ENCODE peak calls at places on chromosomes 12 and 14, in eight cellular contexts. T is H1, P is SK-N-SH, W is A549, Q is stomach, A is suprapubic skin, X is transverse colon, K is tibial nerve. M is an unnamed sample.

GRCh38 chr12:78580296-78580695 is 284.3 kb upstream of the SYT1 start:
- DNase-seq in T (no peak), P (no peak), W (no peak), Q (no peak), A (no peak), X (no peak), K (no peak), M (no peak)

GRCh38 chr14:76772300-76773187 is 11.3 kb downstream of the VASH1 start:
- DNase-seq in T (peak), P (no peak), W (no peak), Q (no peak), A (peak), X (peak), K (no peak), M (peak)

GRCh38 chr12:46983959-46984833 is 95.2 kb upstream of the PCED1B start:
- DNase-seq in T (peak), P (peak), W (peak), Q (no peak), A (no peak), X (peak), K (no peak), M (no peak)

GRCh38 chr14:71703477-71703876 is 228.8 kb upstream of the RGS6 start:
- DNase-seq in T (no peak), P (no peak), W (no peak), Q (no peak), A (no peak), X (no peak), K (no peak), M (no peak)

GRCh38 chr12:45553204-45553603 is 176.3 kb upstream of the ARID2 start:
- DNase-seq in T (no peak), P (no peak), W (no peak), Q (no peak), A (no peak), X (no peak), K (no peak), M (no peak)

GRCh38 chr12:94001691-94002090 is 146.7 kb upstream of the PLXNC1 start:
- DNase-seq in T (no peak), P (no peak), W (no peak), Q (no peak), A (no peak), X (no peak), K (no peak), M (no peak)

GRCh38 chr14:105581551-105582341 is 55.4 kb downstream of the TMEM121 start:
- DNase-seq in T (no peak), P (no peak), W (no peak), Q (no peak), A (no peak), X (peak), K (no peak), M (peak)

GRCh38 chr12:109201496-109201885 is 85.1 kb downstream of the ACACB start:
- DNase-seq in T (no peak), P (no peak), W (no peak), Q (no peak), A (no peak), X (no peak), K (no peak), M (no peak)

GRCh38 chr14:56816575-56817391 is 6.5 kb upstream of the OTX2 start:
- DNase-seq in T (peak), P (no peak), W (no peak), Q (no peak), A (no peak), X (no peak), K (no peak), M (no peak)

GRCh38 chr14:54754623-54755386 is 147.8 kb downstream of the GCH1 start:
- DNase-seq in T (no peak), P (no peak), W (no peak), Q (no peak), A (no peak), X (no peak), K (no peak), M (no peak)

GRCh38 chr14:36915089-36915488 is 253.4 kb downstream of the PAX9 start:
- DNase-seq in T (no peak), P (no peak), W (no peak), Q (no peak), A (no peak), X (no peak), K (no peak), M (no peak)

GRCh38 chr12:22974865-22975264 is 349.9 kb downstream of the ETNK1 start:
- DNase-seq in T (no peak), P (no peak), W (peak), Q (no peak), A (no peak), X (no peak), K (no peak), M (no peak)

DNA sequence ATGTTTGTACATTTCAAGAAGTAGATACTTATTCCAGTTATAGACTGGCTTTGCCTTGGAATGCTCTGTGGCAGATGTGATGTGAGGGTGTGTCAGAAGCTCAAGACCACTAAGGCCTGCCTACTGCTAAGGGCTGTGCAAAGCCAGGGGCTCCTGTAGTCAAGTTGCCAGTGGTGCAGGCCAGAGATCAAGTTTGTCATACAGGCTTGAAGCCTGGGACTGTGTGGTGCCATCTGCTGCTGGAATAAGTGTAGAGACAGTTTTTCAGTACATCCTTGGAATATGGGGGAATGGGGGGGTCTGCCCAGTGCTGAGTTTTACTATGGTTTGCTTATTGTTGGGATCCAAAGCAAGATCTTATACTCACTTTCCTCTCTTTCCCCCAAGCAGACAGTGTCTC is 649.9 kb upstream of the FOXG1 start:
- DNase-seq in T (no peak), P (no peak), W (no peak), Q (no peak), A (no peak), X (no peak), K (no peak), M (no peak)
- TF ChIP-seq EP300 in T (no peak), P (no peak), W (no peak), Q (no peak), A (no peak), X (no peak), K (no peak), M (no peak)

GRCh38 chr14:102602421-102603292 is 10.2 kb downstream of the RCOR1 start:
- DNase-seq in T (no peak), P (no peak), W (no peak), Q (no peak), A (no peak), X (no peak), K (no peak), M (no peak)

GRCh38 chr14:102604183-102604582 is 11.7 kb downstream of the RCOR1 start:
- DNase-seq in T (no peak), P (no peak), W (no peak), Q (no peak), A (no peak), X (no peak), K (no peak), M (no peak)

GRCh38 chr14:102605026-102605425 is 12.6 kb downstream of the RCOR1 start:
- DNase-seq in T (no peak), P (no peak), W (no peak), Q (no peak), A (no peak), X (no peak), K (no peak), M (no peak)

GRCh38 chr14:102601378-102601925 is 9.0 kb downstream of the RCOR1 start:
- DNase-seq in T (no peak), P (no peak), W (no peak), Q (no peak), A (no peak), X (no peak), K (no peak), M (no peak)

DNA sequence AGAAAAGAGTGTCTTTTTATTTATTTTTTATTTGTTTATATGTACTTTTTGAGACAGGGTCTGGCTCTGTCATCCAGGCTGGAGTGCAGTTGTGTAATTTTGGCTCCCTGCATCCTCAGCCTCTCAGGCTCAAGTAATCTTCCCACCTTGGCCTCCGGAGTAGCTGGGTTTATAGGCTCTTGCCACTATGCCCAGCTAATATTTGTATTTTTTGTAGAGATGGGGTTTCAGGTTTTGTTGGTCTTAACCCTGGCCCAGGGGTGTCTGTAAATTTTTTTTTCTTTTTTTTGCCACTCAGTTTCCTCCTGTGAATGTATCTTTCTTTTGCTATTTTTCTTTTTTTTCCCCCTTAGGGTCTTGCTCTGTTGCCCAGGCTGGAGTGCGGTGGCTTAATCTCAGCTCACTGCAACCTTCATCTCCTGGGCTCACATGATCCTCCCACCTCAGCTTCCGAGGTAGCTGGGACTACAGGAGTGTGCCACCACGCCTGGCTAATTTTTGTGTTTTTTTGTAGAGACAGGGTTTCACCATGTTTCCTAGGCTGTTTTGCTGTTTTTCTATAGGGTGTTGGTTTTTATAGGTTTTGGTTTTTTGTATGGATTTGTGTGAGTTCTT is 11.0 kb downstream of the RCOR1 start:
- DNase-seq in T (no peak), P (no peak), W (no peak), Q (no peak), A (no peak), X (no peak), K (no peak), M (no peak)
- H3K27ac ChIP-seq in T (no peak), P (no peak), W (no peak), Q (no peak), A (no peak), X (no peak), K (no peak), M (no peak)

DNA sequence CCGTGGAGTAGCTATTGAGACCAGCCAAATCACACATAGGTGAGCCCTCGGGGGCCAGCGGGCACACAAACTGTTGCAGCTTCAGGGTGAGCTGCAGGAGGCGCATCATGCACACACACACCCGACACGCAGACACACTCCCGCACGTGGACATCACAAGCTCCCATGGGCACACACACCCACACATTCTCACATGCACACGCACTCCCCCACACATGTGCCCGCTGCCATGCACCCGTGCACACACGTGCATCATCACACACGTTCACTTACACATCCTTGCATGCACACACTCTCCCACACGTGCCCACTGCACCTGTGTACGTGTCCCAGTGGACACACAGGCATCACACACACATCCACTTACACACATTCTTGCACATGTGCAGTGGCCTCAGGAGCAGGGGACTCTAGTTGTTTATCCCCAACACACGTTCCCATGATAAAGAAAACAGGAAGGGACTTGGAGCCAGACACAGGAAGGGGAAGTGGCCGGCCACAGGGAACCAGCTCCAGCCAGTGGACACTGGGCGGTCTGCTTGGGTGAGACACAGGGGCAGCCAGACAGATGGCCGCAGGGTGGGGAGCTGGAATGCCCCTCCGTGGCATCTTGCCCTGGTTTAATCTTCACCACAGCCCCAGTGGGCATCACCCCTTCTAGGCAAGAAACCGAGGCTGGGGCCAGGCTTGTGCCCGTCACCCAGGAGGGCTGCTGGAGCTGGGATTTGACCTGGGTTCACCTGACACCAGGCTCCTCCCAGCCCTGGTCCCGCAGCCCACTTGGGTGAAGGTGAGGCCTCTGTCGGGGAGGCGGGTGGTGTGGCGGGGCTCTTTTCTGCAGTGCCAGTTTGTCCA is 49.7 kb downstream of the CYP46A1 start:
- DNase-seq in T (no peak), P (no peak), W (no peak), Q (no peak), A (peak), X (peak), K (peak), M (peak)
- TF ChIP-seq EP300 in T (no peak), P (no peak), W (no peak), Q (no peak), A (no peak), X (no peak), K (no peak), M (no peak)

DNA sequence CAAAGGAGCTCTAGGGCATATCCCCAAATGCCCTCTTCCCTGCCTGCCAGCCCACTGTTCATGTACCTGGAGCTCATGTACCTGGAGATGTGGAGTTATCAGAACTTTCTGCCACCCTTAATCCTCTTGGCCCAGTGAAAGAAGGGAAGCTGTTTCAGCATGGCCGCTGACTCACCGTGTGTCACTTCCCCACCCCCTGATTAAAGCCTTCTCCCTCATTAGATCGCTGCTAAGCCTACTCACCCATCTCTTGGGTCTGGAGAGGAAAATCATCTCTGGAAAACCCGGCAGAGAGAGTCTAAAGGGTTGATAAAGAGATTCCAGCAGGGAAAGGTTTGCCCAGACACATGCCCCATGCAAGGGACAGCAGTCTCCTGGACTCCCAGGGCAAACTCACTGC is 4.5 kb upstream of the LTBP2 start:
- DNase-seq in T (no peak), P (no peak), W (peak), Q (no peak), A (no peak), X (no peak), K (no peak), M (no peak)
- H3K27ac ChIP-seq in T (no peak), P (peak), W (peak), Q (peak), A (no peak), X (no peak), K (no peak), M (peak)

DNA sequence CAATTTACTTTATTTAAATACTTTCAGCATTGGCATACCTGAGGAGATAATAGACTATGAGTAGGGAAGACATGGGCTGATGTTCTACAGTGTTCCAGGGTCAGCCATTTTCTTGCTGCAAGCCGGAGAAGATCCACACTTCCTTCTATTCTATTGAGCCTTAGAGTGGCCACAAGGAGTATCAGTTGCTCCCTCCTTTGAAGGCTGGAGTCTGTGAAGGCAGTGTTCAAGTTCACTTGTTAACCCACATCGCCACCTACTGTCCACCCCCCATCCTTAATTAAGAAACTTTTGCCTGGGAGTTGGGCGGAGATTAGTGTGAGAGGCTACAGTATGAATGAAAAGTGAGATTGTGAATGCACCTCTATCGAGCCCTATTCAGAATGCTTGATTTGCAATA is 666.6 kb downstream of the NRXN3 start:
- DNase-seq in T (peak), P (peak), W (peak), Q (peak), A (no peak), X (peak), K (no peak), M (no peak)
- TF ChIP-seq EP300 in T (no peak), P (no peak), W (no peak), Q (no peak), A (no peak), X (no peak), K (no peak), M (no peak)

GRCh38 chr12:88940854-88941253 is 360.6 kb upstream of the KITLG start:
- DNase-seq in T (no peak), P (no peak), W (no peak), Q (no peak), A (no peak), X (no peak), K (no peak), M (no peak)
- H3K27ac ChIP-seq in T (no peak), P (no peak), W (no peak), Q (no peak), A (no peak), X (no peak), K (no peak), M (no peak)

M was measured in sigmoid colon.